ENCODE peak calls at places on chromosomes 12 and 14, in four cellular contexts. N, W, Q and X are unnamed samples.

GRCh38 chr12:97886548-97887176 is 424.1 kb downstream of the RMST start:
- DNase-seq in W (no peak), N (no peak), Q (no peak), X (no peak)

GRCh38 chr12:64757778-64758177 is 1.4 kb downstream of the GNS start:
- DNase-seq in Q (no peak), W (no peak), N (no peak), X (no peak)

GRCh38 chr12:53998174-53998899 is 1.6 kb upstream of the HOXC9 start:
- DNase-seq in Q (no peak), N (no peak), W (no peak), X (no peak)

GRCh38 chr12:106085213-106085612 is 53.5 kb downstream of the NUAK1 start:
- DNase-seq in N (no peak), Q (no peak), W (no peak), X (no peak)

GRCh38 chr14:96130854-96131253 is 73.8 kb upstream of the BDKRB2 start:
- DNase-seq in N (no peak), Q (no peak), W (no peak), X (no peak)

GRCh38 chr14:90438841-90439240 is 42.0 kb downstream of the CALM1 start:
- DNase-seq in N (no peak), Q (no peak), W (no peak), X (no peak)

GRCh38 chr12:79441534-79441933 is 249.2 kb downstream of the PAWR start:
- DNase-seq in Q (no peak), N (no peak), W (no peak), X (no peak)

GRCh38 chr14:104517867-104518266 is 61.7 kb upstream of the C14orf180 start:
- DNase-seq in N (no peak), Q (no peak), W (no peak), X (no peak)

GRCh38 chr14:28300356-28300755 is 466.2 kb upstream of the FOXG1 start:
- DNase-seq in N (no peak), Q (no peak), W (no peak), X (no peak)

GRCh38 chr12:132309162-132310086 is 20.0 kb downstream of the GALNT9 start:
- DNase-seq in N (no peak), Q (peak; percentile 2), W (no peak), X (no peak)

GRCh38 chr14:45785240-45785639 is 532.2 kb upstream of the MIS18BP1 start:
- DNase-seq in N (peak; percentile 31), Q (no peak), W (no peak), X (no peak)

GRCh38 chr12:116563262-116563661 is 4.1 kb downstream of the MAP1LC3B2 start:
- DNase-seq in N (no peak), W (no peak), Q (no peak), X (no peak)

GRCh38 chr12:64665506-64665905 is 55.2 kb downstream of the RASSF3 start:
- DNase-seq in Q (no peak), N (no peak), W (no peak), X (no peak)

GRCh38 chr14:36646664-36647416 is 14.8 kb upstream of the PAX9 start:
- DNase-seq in N (peak; percentile 40), W (no peak), Q (no peak), X (no peak)

GRCh38 chr12:43638786-43639185 is 86.8 kb upstream of the ADAMTS20 start:
- DNase-seq in Q (no peak), N (no peak), W (no peak), X (no peak)

GRCh38 chr12:123660328-123660727 is 10.6 kb upstream of the TCTN2 start:
- DNase-seq in N (no peak), Q (no peak), W (no peak), X (peak; percentile 78)

GRCh38 chr12:16573652-16574077 is 32.3 kb downstream of the LMO3 start:
- DNase-seq in Q (peak; percentile 53), N (no peak), W (peak; percentile 29), X (no peak)

GRCh38 chr12:7127916-7128626 is 618 bp downstream of the RBP5 start:
- DNase-seq in N (no peak), Q (no peak), W (no peak), X (no peak)

GRCh38 chr12:3680919-3681594 is 71.9 kb downstream of the CRACR2A start:
- DNase-seq in N (peak; percentile 76), W (no peak), Q (peak; percentile 37), X (no peak)

GRCh38 chr14:65482769-65483438 is 70.4 kb downstream of the FUT8 start:
- DNase-seq in N (no peak), W (no peak), Q (no peak), X (no peak)

GRCh38 chr12:1591029-1591428 is 3.4 kb downstream of the FBXL14 start:
- DNase-seq in N (no peak), W (no peak), Q (no peak), X (no peak)

GRCh38 chr12:18250313-18250916 is 10.9 kb upstream of the PIK3C2G start:
- DNase-seq in W (no peak), N (no peak), Q (no peak), X (no peak)

GRCh38 chr14:20657216-20658211 is 16.0 kb upstream of the OR6S1 start:
- DNase-seq in W (no peak), Q (no peak), N (no peak), X (no peak)

GRCh38 chr12:6778212-6778570 is 5.9 kb downstream of the LAG3 start:
- DNase-seq in W (no peak), N (no peak), Q (peak; percentile 41), X (no peak)

GRCh38 chr14:100898935-100899840 is 4.3 kb downstream of the RTL1 start:
- DNase-seq in W (no peak), N (no peak), Q (no peak), X (no peak)

GRCh38 chr14:70515796-70516195 is 19.0 kb downstream of the ADAM20 start:
- DNase-seq in N (no peak), Q (no peak), W (no peak), X (no peak)

GRCh38 chr14:51395361-51395849 is 155.4 kb downstream of the TMX1 start:
- DNase-seq in W (peak; percentile 56), Q (peak; percentile 63), N (peak; percentile 28), X (peak; percentile 91)

GRCh38 chr14:64467131-64467530 is 1.8 kb downstream of the AKAP5 start:
- DNase-seq in W (no peak), Q (no peak), N (no peak), X (no peak)

GRCh38 chr14:78162202-78162601 is 8.0 kb upstream of the NRXN3 start:
- DNase-seq in N (no peak), W (no peak), Q (no peak), X (no peak)

GRCh38 chr12:78697817-78698415 is 166.7 kb upstream of the SYT1 start:
- DNase-seq in N (no peak), Q (no peak), W (no peak), X (no peak)

GRCh38 chr12:42706331-42706730 is 116.8 kb upstream of the PRICKLE1 start:
- DNase-seq in Q (no peak), N (no peak), W (no peak), X (peak; percentile 43)

GRCh38 chr12:62760779-62761178 is 174.2 kb downstream of the PPM1H start:
- DNase-seq in Q (no peak), W (no peak), N (no peak), X (no peak)

GRCh38 chr12:122871851-122872785 is 23.8 kb downstream of the VPS37B start:
- DNase-seq in Q (no peak), W (no peak), N (peak; percentile 77), X (no peak)

GRCh38 chr12:48305190-48305589 is 45.5 kb downstream of the ZNF641 start:
- DNase-seq in Q (no peak), N (no peak), W (no peak), X (no peak)

GRCh38 chr12:99765469-99766114 is 118.0 kb downstream of the GARIN6 start:
- DNase-seq in Q (no peak), N (no peak), W (no peak), X (no peak)

GRCh38 chr12:99769581-99769980 is 122.0 kb downstream of the GARIN6 start:
- DNase-seq in W (no peak), N (no peak), Q (no peak), X (no peak)

GRCh38 chr12:99766408-99766807 is 118.9 kb downstream of the GARIN6 start:
- DNase-seq in Q (no peak), W (no peak), N (no peak), X (no peak)

GRCh38 chr12:99768758-99769157 is 121.2 kb downstream of the GARIN6 start:
- DNase-seq in N (no peak), W (no peak), Q (no peak), X (no peak)

DNA sequence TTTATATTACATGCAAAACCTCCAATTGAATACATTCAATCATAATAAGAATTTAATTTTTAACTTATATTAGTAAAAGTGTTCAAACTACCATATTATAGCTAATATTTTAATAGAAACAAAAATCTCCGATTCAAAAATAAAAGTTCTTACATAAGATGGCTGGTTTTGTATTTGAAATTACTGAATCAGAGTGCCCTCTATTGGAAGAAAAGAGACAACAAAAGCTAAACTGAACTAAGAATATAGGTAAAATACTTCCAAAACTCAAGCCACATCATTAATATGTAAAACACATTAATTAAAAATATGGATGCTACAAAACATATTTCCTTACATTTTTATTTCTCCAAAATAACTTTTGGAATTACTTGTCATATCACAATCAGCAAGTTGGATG is 120.3 kb downstream of the GARIN6 start:
- DNase-seq in N (no peak), Q (no peak), W (no peak), X (no peak)
- TF ChIP-seq CTCF in N (no peak), Q (peak; percentile 44), W (peak; percentile 48), X (peak; percentile 43)

DNA sequence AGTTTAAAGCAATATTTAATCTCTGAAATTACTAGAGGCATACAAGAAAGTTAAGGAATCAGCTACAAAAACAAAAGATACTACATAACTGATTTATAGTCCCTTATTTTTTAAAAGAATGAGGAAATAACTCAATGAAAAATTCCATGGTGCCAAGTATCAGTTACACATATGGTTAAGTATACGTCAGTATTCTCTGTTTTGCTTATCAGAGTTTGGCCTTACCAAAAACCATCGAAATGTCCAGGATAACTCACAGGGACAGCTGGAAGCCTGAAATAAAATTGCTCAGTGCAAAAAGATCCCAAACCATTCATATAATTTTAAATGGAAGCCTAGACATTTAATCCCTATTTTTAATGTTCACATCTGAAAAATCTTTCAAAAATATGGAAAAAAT is 3.6 kb downstream of the CFL2 start:
- DNase-seq in N (no peak), Q (no peak), W (no peak), X (no peak)
- H3K4me3 ChIP-seq in N (no peak overlapping the region), Q (peak overlapping the region; percentile 87), W (no peak overlapping the region), X (no peak overlapping the region)

DNA sequence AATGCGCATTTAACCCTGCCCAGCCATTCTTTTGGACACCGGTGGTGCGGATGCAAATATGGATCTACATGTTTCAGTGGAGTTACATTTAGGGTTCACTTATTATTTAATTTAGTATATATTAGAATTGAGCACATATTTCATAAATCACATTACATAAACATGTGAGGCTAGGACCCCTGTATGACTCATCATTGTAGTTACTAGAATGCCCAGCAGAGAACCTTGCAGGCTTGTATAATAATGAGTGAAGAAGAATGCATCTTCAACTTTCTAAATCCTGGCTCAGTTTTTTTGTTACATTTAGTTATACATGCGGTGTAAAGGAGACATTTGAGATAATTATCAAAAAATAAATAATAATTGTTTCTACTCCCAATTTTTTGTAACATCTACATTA is 369.0 kb downstream of the ATP23 start:
- DNase-seq in N (no peak), Q (no peak), W (no peak), X (peak; percentile 9)
- TF ChIP-seq CTCF in N (no peak), Q (no peak), W (no peak), X (peak; percentile 27)

DNA sequence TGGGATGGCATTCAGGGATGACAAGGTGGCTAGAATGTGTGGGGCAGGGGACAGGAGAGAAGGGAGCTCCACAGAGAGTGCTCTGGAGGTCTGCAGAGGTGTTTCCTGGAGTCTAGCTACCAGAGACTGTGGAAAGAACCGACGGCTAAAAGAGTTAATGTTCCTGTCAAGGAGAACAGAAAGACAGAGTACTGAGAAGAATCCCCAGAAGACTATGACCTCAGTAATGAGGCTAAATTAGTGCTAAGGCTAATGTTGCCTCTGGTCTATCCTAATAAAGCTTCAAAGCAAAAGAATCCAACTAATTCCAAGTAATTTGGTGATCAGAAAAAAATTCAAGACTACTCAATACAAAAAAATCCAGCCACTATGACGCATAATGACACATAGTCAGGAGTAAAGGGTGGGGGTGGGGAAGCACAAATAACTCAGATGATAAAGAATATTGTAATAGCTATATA is 44.7 kb downstream of the FERMT2 start:
- DNase-seq in N (no peak), W (no peak), Q (no peak), X (peak; percentile 71)
- H3K4me3 ChIP-seq in N (no peak overlapping the region), W (no peak overlapping the region), Q (no peak overlapping the region), X (no peak overlapping the region)